ENCODE peak calls at places on chromosomes 2 and 18, in six cellular contexts. One of them, this sample, is unnamed.

GRCh38 chr2:161990741-161991140 is 83.3 kb downstream of the DPP4 start:
- DNase-seq in fibroblast of the conjunctiva: peak
- DNase-seq in hippocampal formation: no peak
- DNase-seq in activated T-helper 1 cell treated with anti-CD3 and anti-CD28 coated beads, Interleukin-2, amount 50 U/mL, for 16 hours: no peak
- DNase-seq in right atrium auricular region: no peak
- DNase-seq in SHP77: no peak
- DNase-seq in this sample: no peak

GRCh38 chr18:74233933-74234325 is 57.8 kb downstream of the CYB5A start:
- DNase-seq in fibroblast of the conjunctiva: no peak
- DNase-seq in hippocampal formation: no peak
- DNase-seq in activated T-helper 1 cell treated with anti-CD3 and anti-CD28 coated beads, Interleukin-2, amount 50 U/mL, for 16 hours: no peak
- DNase-seq in right atrium auricular region: no peak
- DNase-seq in SHP77: no peak
- DNase-seq in this sample: no peak

GRCh38 chr2:189337648-189338047 is 103.6 kb upstream of the WDR75 start:
- DNase-seq in fibroblast of the conjunctiva: peak
- DNase-seq in hippocampal formation: no peak
- DNase-seq in activated T-helper 1 cell treated with anti-CD3 and anti-CD28 coated beads, Interleukin-2, amount 50 U/mL, for 16 hours: no peak
- DNase-seq in right atrium auricular region: no peak
- DNase-seq in SHP77: no peak
- DNase-seq in this sample: no peak

GRCh38 chr2:234300932-234301823 is 195.7 kb downstream of the ARL4C start:
- DNase-seq in fibroblast of the conjunctiva: no peak
- DNase-seq in hippocampal formation: no peak
- DNase-seq in activated T-helper 1 cell treated with anti-CD3 and anti-CD28 coated beads, Interleukin-2, amount 50 U/mL, for 16 hours: no peak
- DNase-seq in right atrium auricular region: no peak
- DNase-seq in SHP77: no peak
- DNase-seq in this sample: no peak

GRCh38 chr18:62812242-62812641 is 96.9 kb downstream of the PHLPP1 start:
- DNase-seq in fibroblast of the conjunctiva: no peak
- DNase-seq in hippocampal formation: no peak
- DNase-seq in activated T-helper 1 cell treated with anti-CD3 and anti-CD28 coated beads, Interleukin-2, amount 50 U/mL, for 16 hours: no peak
- DNase-seq in right atrium auricular region: no peak
- DNase-seq in SHP77: no peak
- DNase-seq in this sample: no peak

GRCh38 chr2:42099431-42100173 is 51.8 kb downstream of the PKDCC start:
- DNase-seq in fibroblast of the conjunctiva: no peak
- DNase-seq in hippocampal formation: no peak
- DNase-seq in activated T-helper 1 cell treated with anti-CD3 and anti-CD28 coated beads, Interleukin-2, amount 50 U/mL, for 16 hours: no peak
- DNase-seq in right atrium auricular region: no peak
- DNase-seq in SHP77: no peak
- DNase-seq in this sample: no peak

GRCh38 chr2:150271952-150272351 is 215.5 kb downstream of the RND3 start:
- DNase-seq in fibroblast of the conjunctiva: peak
- DNase-seq in hippocampal formation: no peak
- DNase-seq in activated T-helper 1 cell treated with anti-CD3 and anti-CD28 coated beads, Interleukin-2, amount 50 U/mL, for 16 hours: no peak
- DNase-seq in right atrium auricular region: no peak
- DNase-seq in SHP77: no peak
- DNase-seq in this sample: no peak

GRCh38 chr2:152031747-152032146 is 67.1 kb downstream of the CACNB4 start:
- DNase-seq in fibroblast of the conjunctiva: no peak
- DNase-seq in hippocampal formation: no peak
- DNase-seq in activated T-helper 1 cell treated with anti-CD3 and anti-CD28 coated beads, Interleukin-2, amount 50 U/mL, for 16 hours: no peak
- DNase-seq in right atrium auricular region: no peak
- DNase-seq in SHP77: no peak
- DNase-seq in this sample: no peak

GRCh38 chr18:50327983-50328382 is 40.5 kb upstream of the CXXC1 start:
- DNase-seq in fibroblast of the conjunctiva: no peak
- DNase-seq in hippocampal formation: no peak
- DNase-seq in activated T-helper 1 cell treated with anti-CD3 and anti-CD28 coated beads, Interleukin-2, amount 50 U/mL, for 16 hours: no peak
- DNase-seq in right atrium auricular region: no peak
- DNase-seq in SHP77: no peak
- DNase-seq in this sample: no peak

GRCh38 chr2:24359701-24360049 is 661 bp downstream of the ITSN2 start:
- DNase-seq in fibroblast of the conjunctiva: no peak
- DNase-seq in hippocampal formation: no peak
- DNase-seq in activated T-helper 1 cell treated with anti-CD3 and anti-CD28 coated beads, Interleukin-2, amount 50 U/mL, for 16 hours: peak
- DNase-seq in right atrium auricular region: no peak
- DNase-seq in SHP77: no peak
- DNase-seq in this sample: no peak

GRCh38 chr2:26633351-26633945 is 7.7 kb downstream of the CIB4 start:
- DNase-seq in fibroblast of the conjunctiva: no peak
- DNase-seq in hippocampal formation: no peak
- DNase-seq in activated T-helper 1 cell treated with anti-CD3 and anti-CD28 coated beads, Interleukin-2, amount 50 U/mL, for 16 hours: no peak
- DNase-seq in right atrium auricular region: no peak
- DNase-seq in SHP77: no peak
- DNase-seq in this sample: peak